ENCODE peak calls at places on chromosomes 13 and 19, in nine cellular contexts. F, M, Y, J, X, T, A, O and B are unnamed samples.

GRCh38 chr19:5445667-5446066 is 9.6 kb upstream of the ZNRF4 start:
- DNase-seq in M (no peak), F (no peak), X (no peak), Y (no peak), A (no peak), O (peak), J (no peak), T (no peak), B (peak)

GRCh38 chr13:75226092-75226491 is 255.9 kb downstream of the TBC1D4 start:
- DNase-seq in Y (no peak), X (no peak), F (no peak), O (peak), M (no peak), T (no peak), J (no peak), A (no peak), B (no peak)

GRCh38 chr13:50650936-50651638 is 192.4 kb downstream of the DLEU7 start:
- DNase-seq in Y (peak), X (no peak), M (no peak), O (peak), J (peak), F (no peak), A (no peak), T (peak), B (peak)

GRCh38 chr19:44807162-44807561 is 1.7 kb upstream of the BCAM start:
- DNase-seq in O (no peak), T (no peak), A (peak), J (no peak), M (no peak), Y (no peak), X (peak), F (no peak), B (no peak)

GRCh38 chr19:17482877-17483604 is 12.7 kb downstream of the SLC27A1 start:
- DNase-seq in F (no peak), M (no peak), J (no peak), A (no peak), X (no peak), Y (no peak), T (no peak), O (no peak), B (no peak)

GRCh38 chr19:6241680-6242079 is 38.1 kb downstream of the MLLT1 start:
- DNase-seq in M (no peak), A (no peak), J (no peak), Y (no peak), T (no peak), F (no peak), X (no peak), O (no peak), B (no peak)

GRCh38 chr13:72541674-72542073 is 185.8 kb downstream of the MZT1 start:
- DNase-seq in F (no peak), O (no peak), J (no peak), A (no peak), T (no peak), Y (no peak), M (no peak), X (no peak), B (no peak)

GRCh38 chr13:50910483-50910805 is 853 bp downstream of the RNASEH2B start:
- DNase-seq in O (peak), T (peak), Y (no peak), J (no peak), M (no peak), A (peak), F (peak), X (peak), B (peak)

DNA sequence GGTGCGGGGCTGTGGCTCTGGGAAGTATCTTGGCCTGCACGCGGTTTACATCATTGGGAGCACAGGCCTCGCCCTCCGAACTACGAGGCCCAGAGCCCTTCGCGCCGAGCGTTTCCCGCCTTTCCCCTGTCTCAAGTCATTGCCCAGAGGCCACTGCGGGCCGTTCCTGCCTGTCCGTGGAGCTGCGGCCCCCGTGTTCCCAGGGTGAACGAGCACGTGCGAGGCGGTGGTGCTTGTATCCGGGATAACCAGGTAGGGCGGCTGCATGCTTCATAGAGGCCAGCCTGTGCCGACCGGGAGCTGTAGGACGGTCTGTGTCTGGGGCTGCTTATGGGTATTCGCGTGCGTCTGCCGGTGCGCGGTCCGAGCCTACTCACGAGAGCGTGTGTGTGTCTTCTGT is 32.5 kb downstream of the ZNF527 start:
- DNase-seq in T (no peak), F (no peak), J (no peak), M (no peak), A (no peak), X (no peak), Y (no peak), O (no peak), B (no peak)
- H3K4me3 ChIP-seq in T (no peak), F (no peak), J (no peak), M (no peak), A (no peak), X (no peak), Y (no peak), O (no peak), B (no peak)

GRCh38 chr19:19134687-19135158 is 3.6 kb downstream of the TMEM161A start:
- DNase-seq in J (no peak), X (no peak), F (peak), Y (no peak), A (peak), T (no peak), M (no peak), O (no peak), B (no peak)
- TF ChIP-seq CTCF in J (no peak), X (no peak), F (no peak), Y (no peak), A (no peak), T (no peak), M (no peak), O (no peak), B (no peak)

DNA sequence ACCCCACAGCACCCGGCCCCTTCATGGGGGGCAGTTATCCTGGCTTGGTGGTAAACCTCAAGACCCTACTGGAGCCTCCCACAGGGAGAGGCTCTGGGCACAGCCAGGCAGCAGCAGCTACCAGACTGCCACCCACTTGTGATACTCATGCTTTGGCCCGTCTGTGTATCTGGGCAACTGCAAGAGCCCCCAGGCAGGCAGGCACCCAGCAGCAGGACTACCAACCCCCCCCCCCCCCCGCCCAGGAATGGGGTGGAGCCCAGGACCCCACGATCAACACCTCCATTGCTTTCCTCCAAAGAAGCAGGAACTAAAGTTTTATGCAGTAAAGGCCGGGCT is 896 bp upstream of the LYL1 start:
- DNase-seq in A (no peak), J (no peak), O (no peak), F (peak), T (no peak), M (no peak), Y (no peak), X (no peak), B (no peak)
- H3K4me3 ChIP-seq in A (no peak), J (no peak), O (no peak), F (peak), T (no peak), M (no peak), Y (no peak), X (no peak), B (no peak)

DNA sequence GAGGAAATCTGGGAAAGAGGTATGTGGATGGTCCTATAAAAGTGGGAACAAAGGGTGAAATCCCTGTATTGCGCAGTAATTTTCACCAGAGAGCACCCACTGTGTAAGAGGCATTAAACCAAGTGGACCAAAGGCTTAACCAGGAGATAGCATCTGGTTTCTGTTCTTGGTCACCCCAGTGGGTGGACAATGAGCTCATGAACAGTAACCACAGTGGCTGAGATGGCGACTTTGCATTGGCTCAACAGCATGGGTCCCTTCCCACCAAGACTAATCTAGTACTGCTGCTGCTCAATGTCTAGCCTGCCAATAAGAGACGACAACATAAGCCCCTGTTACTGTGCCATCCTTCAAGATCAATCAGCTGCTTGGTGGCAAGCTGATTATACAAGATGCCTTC is 36.6 kb downstream of the CCDC169 start:
- DNase-seq in F (no peak), J (no peak), A (no peak), M (no peak), X (no peak), O (peak), T (no peak), Y (no peak), B (no peak)
- TF ChIP-seq CTCF in F (no peak), J (no peak), A (no peak), M (no peak), X (no peak), O (no peak), T (no peak), Y (no peak), B (no peak)

GRCh38 chr19:49579193-49579592 is 1.2 kb downstream of the NOSIP start:
- DNase-seq in T (no peak), M (no peak), Y (no peak), J (no peak), O (no peak), A (no peak), X (no peak), F (no peak), B (no peak)
- H3K4me3 ChIP-seq in T (peak), M (no peak), Y (peak), J (peak), O (peak), A (peak), X (peak), F (peak), B (peak)

GRCh38 chr13:94192576-94192975 is 286.9 kb downstream of the DCT start:
- DNase-seq in T (no peak), J (peak), F (peak), X (no peak), M (peak), Y (no peak), O (peak), A (no peak), B (no peak)
- TF ChIP-seq CTCF in T (no peak), J (peak), F (peak), X (no peak), M (peak), Y (peak), O (peak), A (peak), B (peak)